ENCODE peak calls at places on chromosomes 4 and X, in nine cellular contexts. One of them, this sample, is unnamed.

GRCh38 chrX:3548743-3549441 is 164.6 kb downstream of the PRKX start:
- DNase-seq in Right ventricle myocardium inferior: no peak
- DNase-seq in NCI-H748 treated with DMSO at 0.1 percent for 48 hours: peak
- DNase-seq in mesothelial cell of epicardium: no peak
- DNase-seq in amniotic epithelial cell: peak
- DNase-seq in mesenchymal stem cell: peak
- DNase-seq in NAMALWA: no peak
- DNase-seq in activated effector memory CD4-positive, alpha-beta T cell treated with Interleukin-2 at 50 U/mL for 16 hours: no peak
- DNase-seq in NCI-H2081: peak
- DNase-seq in this sample: peak

GRCh38 chr4:7367361-7367760 is 67.4 kb downstream of the PSAPL1 start:
- DNase-seq in NAMALWA: no peak
- DNase-seq in mesothelial cell of epicardium: no peak
- DNase-seq in Right ventricle myocardium inferior: peak
- DNase-seq in activated effector memory CD4-positive, alpha-beta T cell treated with Interleukin-2 at 50 U/mL for 16 hours: no peak
- DNase-seq in NCI-H748 treated with DMSO at 0.1 percent for 48 hours: no peak
- DNase-seq in NCI-H2081: no peak
- DNase-seq in mesenchymal stem cell: no peak
- DNase-seq in amniotic epithelial cell: no peak
- DNase-seq in this sample: no peak

GRCh38 chr4:155675709-155676429 is 9.2 kb downstream of the GUCY1A1 start:
- DNase-seq in mesenchymal stem cell: peak
- DNase-seq in mesothelial cell of epicardium: no peak
- DNase-seq in NAMALWA: no peak
- DNase-seq in NCI-H748 treated with DMSO at 0.1 percent for 48 hours: no peak
- DNase-seq in Right ventricle myocardium inferior: no peak
- DNase-seq in NCI-H2081: no peak
- DNase-seq in activated effector memory CD4-positive, alpha-beta T cell treated with Interleukin-2 at 50 U/mL for 16 hours: no peak
- DNase-seq in amniotic epithelial cell: peak
- DNase-seq in this sample: no peak

GRCh38 chrX:135697614-135698013 is 15.8 kb upstream of the CT45A1 start:
- DNase-seq in amniotic epithelial cell: no peak
- DNase-seq in NCI-H748 treated with DMSO at 0.1 percent for 48 hours: no peak
- DNase-seq in Right ventricle myocardium inferior: no peak
- DNase-seq in NCI-H2081: no peak
- DNase-seq in activated effector memory CD4-positive, alpha-beta T cell treated with Interleukin-2 at 50 U/mL for 16 hours: no peak
- DNase-seq in mesenchymal stem cell: no peak
- DNase-seq in mesothelial cell of epicardium: no peak
- DNase-seq in NAMALWA: peak
- DNase-seq in this sample: no peak

GRCh38 chr4:123361195-123361861 is 35.3 kb upstream of the SPRY1 start:
- DNase-seq in NCI-H2081: no peak
- DNase-seq in Right ventricle myocardium inferior: no peak
- DNase-seq in NAMALWA: no peak
- DNase-seq in mesenchymal stem cell: peak
- DNase-seq in mesothelial cell of epicardium: no peak
- DNase-seq in NCI-H748 treated with DMSO at 0.1 percent for 48 hours: no peak
- DNase-seq in amniotic epithelial cell: peak
- DNase-seq in activated effector memory CD4-positive, alpha-beta T cell treated with Interleukin-2 at 50 U/mL for 16 hours: no peak
- DNase-seq in this sample: peak

GRCh38 chrX:131405497-131405896 is 116.4 kb upstream of the IGSF1 start:
- DNase-seq in NCI-H748 treated with DMSO at 0.1 percent for 48 hours: no peak
- DNase-seq in Right ventricle myocardium inferior: no peak
- DNase-seq in activated effector memory CD4-positive, alpha-beta T cell treated with Interleukin-2 at 50 U/mL for 16 hours: no peak
- DNase-seq in mesothelial cell of epicardium: no peak
- DNase-seq in amniotic epithelial cell: no peak
- DNase-seq in NCI-H2081: no peak
- DNase-seq in mesenchymal stem cell: no peak
- DNase-seq in NAMALWA: peak
- DNase-seq in this sample: no peak

GRCh38 chrX:14926471-14926870 is 53.2 kb downstream of the MOSPD2 start:
- DNase-seq in amniotic epithelial cell: no peak
- DNase-seq in mesenchymal stem cell: no peak
- DNase-seq in activated effector memory CD4-positive, alpha-beta T cell treated with Interleukin-2 at 50 U/mL for 16 hours: no peak
- DNase-seq in NAMALWA: no peak
- DNase-seq in NCI-H748 treated with DMSO at 0.1 percent for 48 hours: no peak
- DNase-seq in Right ventricle myocardium inferior: no peak
- DNase-seq in mesothelial cell of epicardium: no peak
- DNase-seq in NCI-H2081: no peak
- DNase-seq in this sample: no peak

GRCh38 chr4:105461221-105462041 is 12.4 kb downstream of the PPA2 start:
- DNase-seq in mesenchymal stem cell: peak
- DNase-seq in mesothelial cell of epicardium: no peak
- DNase-seq in Right ventricle myocardium inferior: no peak
- DNase-seq in NAMALWA: no peak
- DNase-seq in amniotic epithelial cell: peak
- DNase-seq in NCI-H748 treated with DMSO at 0.1 percent for 48 hours: no peak
- DNase-seq in NCI-H2081: no peak
- DNase-seq in activated effector memory CD4-positive, alpha-beta T cell treated with Interleukin-2 at 50 U/mL for 16 hours: no peak
- DNase-seq in this sample: no peak

GRCh38 chr4:24568425-24568824 is 15.9 kb downstream of the DHX15 start:
- DNase-seq in NCI-H748 treated with DMSO at 0.1 percent for 48 hours: no peak
- DNase-seq in amniotic epithelial cell: no peak
- DNase-seq in NCI-H2081: no peak
- DNase-seq in activated effector memory CD4-positive, alpha-beta T cell treated with Interleukin-2 at 50 U/mL for 16 hours: no peak
- DNase-seq in NAMALWA: no peak
- DNase-seq in mesenchymal stem cell: no peak
- DNase-seq in Right ventricle myocardium inferior: no peak
- DNase-seq in mesothelial cell of epicardium: no peak
- DNase-seq in this sample: no peak

GRCh38 chr4:24266951-24267577 is 317.3 kb downstream of the DHX15 start:
- DNase-seq in Right ventricle myocardium inferior: no peak
- DNase-seq in mesothelial cell of epicardium: no peak
- DNase-seq in NAMALWA: no peak
- DNase-seq in amniotic epithelial cell: no peak
- DNase-seq in activated effector memory CD4-positive, alpha-beta T cell treated with Interleukin-2 at 50 U/mL for 16 hours: no peak
- DNase-seq in NCI-H2081: no peak
- DNase-seq in NCI-H748 treated with DMSO at 0.1 percent for 48 hours: no peak
- DNase-seq in mesenchymal stem cell: no peak
- DNase-seq in this sample: no peak

GRCh38 chrX:24925430-24925829 is 90.3 kb downstream of the ARX start:
- DNase-seq in amniotic epithelial cell: no peak
- DNase-seq in NAMALWA: no peak
- DNase-seq in activated effector memory CD4-positive, alpha-beta T cell treated with Interleukin-2 at 50 U/mL for 16 hours: no peak
- DNase-seq in mesenchymal stem cell: no peak
- DNase-seq in NCI-H748 treated with DMSO at 0.1 percent for 48 hours: no peak
- DNase-seq in Right ventricle myocardium inferior: no peak
- DNase-seq in mesothelial cell of epicardium: no peak
- DNase-seq in NCI-H2081: no peak
- DNase-seq in this sample: no peak

GRCh38 chr4:71288875-71289274 is 49.9 kb upstream of the SLC4A4 start:
- DNase-seq in NCI-H2081: no peak
- DNase-seq in mesothelial cell of epicardium: no peak
- DNase-seq in NAMALWA: no peak
- DNase-seq in activated effector memory CD4-positive, alpha-beta T cell treated with Interleukin-2 at 50 U/mL for 16 hours: no peak
- DNase-seq in NCI-H748 treated with DMSO at 0.1 percent for 48 hours: no peak
- DNase-seq in mesenchymal stem cell: no peak
- DNase-seq in Right ventricle myocardium inferior: no peak
- DNase-seq in amniotic epithelial cell: no peak
- DNase-seq in this sample: no peak

GRCh38 chr4:159142254-159142653 is 39.4 kb downstream of the RAPGEF2 start:
- DNase-seq in mesothelial cell of epicardium: no peak
- DNase-seq in NCI-H2081: no peak
- DNase-seq in NCI-H748 treated with DMSO at 0.1 percent for 48 hours: no peak
- DNase-seq in Right ventricle myocardium inferior: no peak
- DNase-seq in mesenchymal stem cell: no peak
- DNase-seq in NAMALWA: peak
- DNase-seq in amniotic epithelial cell: peak
- DNase-seq in activated effector memory CD4-positive, alpha-beta T cell treated with Interleukin-2 at 50 U/mL for 16 hours: no peak
- DNase-seq in this sample: peak

GRCh38 chr4:1380368-1381151 is 25.7 kb downstream of the NKX1-1 start:
- DNase-seq in mesenchymal stem cell: no peak
- DNase-seq in mesothelial cell of epicardium: no peak
- DNase-seq in activated effector memory CD4-positive, alpha-beta T cell treated with Interleukin-2 at 50 U/mL for 16 hours: no peak
- DNase-seq in NAMALWA: no peak
- DNase-seq in Right ventricle myocardium inferior: no peak
- DNase-seq in NCI-H2081: no peak
- DNase-seq in amniotic epithelial cell: no peak
- DNase-seq in NCI-H748 treated with DMSO at 0.1 percent for 48 hours: no peak
- DNase-seq in this sample: no peak

GRCh38 chr4:156971623-156972369 is at the start of gene PDGFC:
- DNase-seq in mesenchymal stem cell: peak
- DNase-seq in mesothelial cell of epicardium: peak
- DNase-seq in activated effector memory CD4-positive, alpha-beta T cell treated with Interleukin-2 at 50 U/mL for 16 hours: no peak
- DNase-seq in NCI-H2081: peak
- DNase-seq in amniotic epithelial cell: peak
- DNase-seq in NCI-H748 treated with DMSO at 0.1 percent for 48 hours: no peak
- DNase-seq in Right ventricle myocardium inferior: peak
- DNase-seq in NAMALWA: no peak
- DNase-seq in this sample: peak

GRCh38 chrX:72105436-72105835 is 26.3 kb downstream of the RTL5 start:
- DNase-seq in amniotic epithelial cell: no peak
- DNase-seq in mesothelial cell of epicardium: no peak
- DNase-seq in Right ventricle myocardium inferior: no peak
- DNase-seq in NAMALWA: no peak
- DNase-seq in NCI-H748 treated with DMSO at 0.1 percent for 48 hours: no peak
- DNase-seq in NCI-H2081: no peak
- DNase-seq in activated effector memory CD4-positive, alpha-beta T cell treated with Interleukin-2 at 50 U/mL for 16 hours: peak
- DNase-seq in mesenchymal stem cell: no peak
- DNase-seq in this sample: no peak

GRCh38 chr4:159341486-159341885 is 238.6 kb downstream of the RAPGEF2 start:
- DNase-seq in mesothelial cell of epicardium: no peak
- DNase-seq in mesenchymal stem cell: peak
- DNase-seq in amniotic epithelial cell: peak
- DNase-seq in activated effector memory CD4-positive, alpha-beta T cell treated with Interleukin-2 at 50 U/mL for 16 hours: no peak
- DNase-seq in Right ventricle myocardium inferior: no peak
- DNase-seq in NAMALWA: no peak
- DNase-seq in NCI-H2081: no peak
- DNase-seq in NCI-H748 treated with DMSO at 0.1 percent for 48 hours: no peak
- DNase-seq in this sample: no peak

GRCh38 chr4:141797966-141798365 is 161.6 kb downstream of the IL15 start:
- DNase-seq in mesenchymal stem cell: no peak
- DNase-seq in Right ventricle myocardium inferior: no peak
- DNase-seq in amniotic epithelial cell: peak
- DNase-seq in NCI-H2081: no peak
- DNase-seq in mesothelial cell of epicardium: no peak
- DNase-seq in activated effector memory CD4-positive, alpha-beta T cell treated with Interleukin-2 at 50 U/mL for 16 hours: no peak
- DNase-seq in NAMALWA: no peak
- DNase-seq in NCI-H748 treated with DMSO at 0.1 percent for 48 hours: no peak
- DNase-seq in this sample: no peak

GRCh38 chrX:102708900-102709299 is 3.3 kb upstream of the GPRASP2 start:
- DNase-seq in NAMALWA: peak
- DNase-seq in Right ventricle myocardium inferior: no peak
- DNase-seq in NCI-H2081: no peak
- DNase-seq in NCI-H748 treated with DMSO at 0.1 percent for 48 hours: no peak
- DNase-seq in mesothelial cell of epicardium: no peak
- DNase-seq in amniotic epithelial cell: no peak
- DNase-seq in activated effector memory CD4-positive, alpha-beta T cell treated with Interleukin-2 at 50 U/mL for 16 hours: no peak
- DNase-seq in mesenchymal stem cell: no peak
- DNase-seq in this sample: no peak